ENCODE peak calls at places on chromosomes 6 and 20, in eight cellular contexts. X, F, O, S, I, Q, T and D are unnamed samples.
A peak's percentile ranks its signal among the peaks of the same experiment; 100 is the strongest.

GRCh38 chr20:23078994-23079364 is 7.1 kb downstream of the CD93 start:
- DNase-seq in X (no peak), F (no peak), O (no peak), S (no peak), I (no peak), Q (no peak), T (peak; percentile 16), D (no peak)

GRCh38 chr20:44420497-44420896 is 55.2 kb upstream of the TTPAL start:
- DNase-seq in X (no peak), F (no peak), O (peak; percentile 22), S (no peak), I (no peak), Q (no peak), T (no peak), D (no peak)

GRCh38 chr6:134007077-134007476 is 45.3 kb downstream of the SLC2A12 start:
- DNase-seq in X (peak; percentile 69), F (no peak), O (no peak), S (no peak), I (no peak), Q (no peak), T (no peak), D (no peak)

GRCh38 chr6:151962246-151962846 is 154.9 kb downstream of the ESR1 start:
- DNase-seq in X (no peak), F (no peak), O (no peak), S (no peak), I (no peak), Q (no peak), T (peak; percentile 84), D (no peak)

GRCh38 chr6:31366693-31367470 is 9.9 kb upstream of the HLA-B start:
- DNase-seq in X (peak; percentile 93), F (peak; percentile 86), O (peak; percentile 97), S (peak; percentile 86), I (peak; percentile 80), Q (peak; percentile 85), T (peak; percentile 80), D (peak; percentile 88)

GRCh38 chr6:5379647-5380242 is 118.4 kb downstream of the FARS2 start:
- DNase-seq in X (no peak), F (peak; percentile 44), O (no peak), S (no peak), I (peak; percentile 13), Q (no peak), T (peak; percentile 71), D (no peak)

GRCh38 chr6:30515967-30516753 is 26.9 kb downstream of the HLA-E start:
- DNase-seq in X (peak; percentile 95), F (peak; percentile 96), O (peak; percentile 93), S (peak; percentile 89), I (peak; percentile 80), Q (peak; percentile 79), T (peak; percentile 95), D (peak; percentile 94)

GRCh38 chr6:170410241-170410640 is 103.7 kb downstream of the FAM120B start:
- DNase-seq in X (no peak), F (no peak), O (no peak), S (no peak), I (no peak), Q (no peak), T (no peak), D (no peak)

GRCh38 chr6:113631616-113632015 is 225.5 kb upstream of the MARCKS start:
- DNase-seq in X (no peak), F (no peak), O (no peak), S (no peak), I (no peak), Q (no peak), T (no peak), D (no peak)

GRCh38 chr6:32982702-32983492 is 14.5 kb downstream of the BRD2 start:
- DNase-seq in X (no peak), F (no peak), O (no peak), S (no peak), I (no peak), Q (no peak), T (no peak), D (no peak)

GRCh38 chr6:11317885-11318771 is 85.7 kb upstream of the NEDD9 start:
- DNase-seq in X (peak; percentile 59), F (peak; percentile 98), O (peak; percentile 86), S (peak; percentile 69), I (peak; percentile 15), Q (peak; percentile 61), T (peak; percentile 82), D (no peak)

GRCh38 chr6:107489636-107490567 is at the start of gene SOBP:
- DNase-seq in X (peak; percentile 55), F (peak; percentile 47), O (peak; percentile 91), S (peak; percentile 34), I (no peak), Q (peak; percentile 9), T (peak; percentile 44), D (peak; percentile 81)

GRCh38 chr20:61929561-61929960 is 136.1 kb downstream of the TAF4 start:
- DNase-seq in X (peak; percentile 28), F (no peak), O (no peak), S (no peak), I (no peak), Q (no peak), T (no peak), D (no peak)

GRCh38 chr6:15401120-15401519 is 155.3 kb downstream of the JARID2 start:
- DNase-seq in X (no peak), F (no peak), O (no peak), S (no peak), I (no peak), Q (no peak), T (no peak), D (no peak)

GRCh38 chr20:11581271-11581670 is 336.4 kb upstream of the BTBD3 start:
- DNase-seq in X (no peak), F (no peak), O (no peak), S (no peak), I (no peak), Q (no peak), T (peak; percentile 6), D (no peak)

DNA sequence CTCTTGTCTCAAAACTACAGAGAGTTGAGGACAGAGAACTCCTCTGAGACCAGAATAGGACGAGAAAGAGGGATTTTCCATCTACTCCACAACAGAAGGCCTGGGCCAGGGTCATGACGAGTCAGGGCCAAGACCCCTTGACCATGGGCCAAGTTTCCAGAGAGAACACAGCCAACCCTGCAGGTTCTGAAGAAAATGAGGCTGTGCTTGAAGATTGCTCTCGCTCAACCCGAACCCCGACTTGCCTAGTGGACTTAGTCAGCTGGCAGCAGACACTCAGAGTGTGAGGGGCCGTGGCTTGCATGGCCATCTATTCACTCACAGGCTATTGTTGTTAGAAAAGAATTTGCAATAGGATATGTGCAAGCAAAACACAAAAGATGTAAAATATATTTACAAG is 54.5 kb downstream of the TMEM242 start:
- DNase-seq in X (no peak), F (no peak), O (peak; percentile 67), S (no peak), I (no peak), Q (no peak), T (no peak), D (peak; percentile 51)
- H3K27me3 ChIP-seq in X (no peaks in the 10 kb centered on the region), F (peaks cover 8% of the 10 kb centered on the region), O (no peaks in the 10 kb centered on the region), S (no peaks in the 10 kb centered on the region), I (peaks cover 1% of the 10 kb centered on the region), Q (no peaks in the 10 kb centered on the region), T (peaks cover 6% of the 10 kb centered on the region), D (no peaks in the 10 kb centered on the region)

GRCh38 chr6:44263357-44264100 is 1.8 kb downstream of the NFKBIE start:
- DNase-seq in X (no peak), F (peak; percentile 55), O (peak; percentile 67), S (no peak), I (no peak), Q (peak; percentile 32), T (no peak), D (no peak)

GRCh38 chr6:44261581-44261980 is 3.8 kb downstream of the NFKBIE start:
- DNase-seq in X (no peak), F (no peak), O (peak; percentile 60), S (no peak), I (no peak), Q (no peak), T (no peak), D (no peak)

GRCh38 chr6:44264154-44265002 is 973 bp downstream of the NFKBIE start:
- DNase-seq in X (peak; percentile 81), F (peak; percentile 31), O (peak; percentile 78), S (no peak), I (no peak), Q (peak; percentile 28), T (no peak), D (no peak)

GRCh38 chr6:44260451-44261297 is 3.3 kb upstream of the SLC35B2 start:
- DNase-seq in X (no peak), F (no peak), O (peak; percentile 37), S (no peak), I (no peak), Q (no peak), T (no peak), D (no peak)

GRCh38 chr6:44262467-44263356 is 2.6 kb downstream of the NFKBIE start:
- DNase-seq in X (no peak), F (no peak), O (peak; percentile 71), S (no peak), I (no peak), Q (no peak), T (no peak), D (no peak)
- H3K4me3 ChIP-seq in X (peak overlapping the region; percentile 87), F (peak overlapping the region; percentile 90), O (no peak overlapping the region), S (peak overlapping the region; percentile 91), I (no peak overlapping the region), Q (peak overlapping the region; percentile 86), T (peak overlapping the region; percentile 64), D (peak overlapping the region; percentile 72)

DNA sequence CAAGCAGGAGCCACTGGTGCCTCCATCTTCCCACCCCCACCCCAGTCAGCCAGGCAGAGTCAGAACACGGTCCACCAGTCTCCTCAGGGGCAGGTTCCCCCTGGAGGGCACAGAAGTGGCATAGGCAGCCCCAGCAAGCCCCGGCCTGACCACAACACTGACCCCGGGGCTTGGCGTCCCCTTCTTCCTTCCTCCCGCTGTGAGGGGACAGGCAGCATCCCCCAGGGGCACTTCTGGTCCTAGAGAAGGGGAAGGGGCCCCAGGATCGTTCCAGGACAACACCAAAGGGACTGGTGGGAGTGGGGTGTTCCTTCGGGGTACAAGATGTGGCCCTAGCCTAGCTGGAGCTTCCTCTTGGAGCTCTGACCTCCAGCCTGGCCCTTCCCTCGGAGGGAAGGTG is 36.1 kb downstream of the YTHDF1 start:
- DNase-seq in X (no peak), F (no peak), O (no peak), S (no peak), I (no peak), Q (no peak), T (no peak), D (no peak)
- H3K27me3 ChIP-seq in X (peaks cover 86% of the 10 kb centered on the region), F (peaks cover 71% of the 10 kb centered on the region), O (no peaks in the 10 kb centered on the region), S (no peaks in the 10 kb centered on the region), I (peaks cover 35% of the 10 kb centered on the region), Q (peaks cover 31% of the 10 kb centered on the region), T (peaks cover 16% of the 10 kb centered on the region), D (peaks cover 10% of the 10 kb centered on the region)

GRCh38 chr20:53914861-53915458 is 155.4 kb downstream of the BCAS1 start:
- DNase-seq in X (no peak), F (no peak), O (no peak), S (no peak), I (no peak), Q (no peak), T (no peak), D (no peak)

GRCh38 chr20:53915459-53916172 is 154.8 kb downstream of the BCAS1 start:
- DNase-seq in X (peak; percentile 95), F (peak; percentile 86), O (peak; percentile 99), S (peak; percentile 83), I (peak; percentile 83), Q (peak; percentile 91), T (peak; percentile 84), D (peak; percentile 99)

GRCh38 chr20:53916173-53916512 is 154.3 kb downstream of the BCAS1 start:
- DNase-seq in X (no peak), F (no peak), O (no peak), S (no peak), I (no peak), Q (no peak), T (no peak), D (no peak)

GRCh38 chr20:53911301-53911700 is 159.1 kb downstream of the BCAS1 start:
- DNase-seq in X (no peak), F (no peak), O (no peak), S (no peak), I (no peak), Q (no peak), T (no peak), D (no peak)

GRCh38 chr20:53914091-53914860 is 156.1 kb downstream of the BCAS1 start:
- DNase-seq in X (no peak), F (peak; percentile 64), O (no peak), S (no peak), I (no peak), Q (no peak), T (no peak), D (no peak)
- H3K4me3 ChIP-seq in X (peak overlapping the region; percentile 72), F (no peak overlapping the region), O (no peak overlapping the region), S (no peak overlapping the region), I (no peak overlapping the region), Q (peak overlapping the region; percentile 93), T (no peak overlapping the region), D (no peak overlapping the region)